ENCODE peak calls at places on chromosome 5, in five cellular contexts. One of them, this sample, is unnamed.

GRCh38 chr5:54760182-54760935 is 225.0 kb downstream of the ESM1 start:
- DNase-seq in mesothelial cell of epicardium: no peak
- DNase-seq in GM23248: peak
- DNase-seq in NCI-H1105: no peak
- DNase-seq in NCI-H146: no peak
- DNase-seq in this sample: no peak

GRCh38 chr5:143618146-143618545 is 193.8 kb upstream of the HMHB1 start:
- DNase-seq in mesothelial cell of epicardium: no peak
- DNase-seq in GM23248: no peak
- DNase-seq in NCI-H1105: no peak
- DNase-seq in NCI-H146: no peak
- DNase-seq in this sample: no peak

GRCh38 chr5:72126796-72127195 is 19.5 kb downstream of the MAP1B start:
- DNase-seq in mesothelial cell of epicardium: no peak
- DNase-seq in GM23248: peak
- DNase-seq in NCI-H1105: no peak
- DNase-seq in NCI-H146: peak
- DNase-seq in this sample: no peak

GRCh38 chr5:173123416-173123815 is 20.9 kb upstream of the BNIP1 start:
- DNase-seq in mesothelial cell of epicardium: no peak
- DNase-seq in GM23248: peak
- DNase-seq in NCI-H1105: no peak
- DNase-seq in NCI-H146: no peak
- DNase-seq in this sample: no peak

GRCh38 chr5:34517249-34517648 is 138.9 kb upstream of the RAI14 start:
- DNase-seq in mesothelial cell of epicardium: no peak
- DNase-seq in GM23248: peak
- DNase-seq in NCI-H1105: no peak
- DNase-seq in NCI-H146: peak
- DNase-seq in this sample: no peak

GRCh38 chr5:169085656-169086055 is 215.3 kb downstream of the SLIT3 start:
- DNase-seq in mesothelial cell of epicardium: no peak
- DNase-seq in GM23248: peak
- DNase-seq in NCI-H1105: no peak
- DNase-seq in NCI-H146: no peak
- DNase-seq in this sample: no peak

GRCh38 chr5:142969624-142970439 is 199.7 kb downstream of the ARHGAP26 start:
- DNase-seq in mesothelial cell of epicardium: no peak
- DNase-seq in GM23248: no peak
- DNase-seq in NCI-H1105: no peak
- DNase-seq in NCI-H146: no peak
- DNase-seq in this sample: no peak

GRCh38 chr5:61623401-61624069 is 291.5 kb downstream of the ZSWIM6 start:
- DNase-seq in mesothelial cell of epicardium: no peak
- DNase-seq in GM23248: peak
- DNase-seq in NCI-H1105: no peak
- DNase-seq in NCI-H146: no peak
- DNase-seq in this sample: no peak

GRCh38 chr5:124478139-124478737 is 268.2 kb downstream of the ZNF608 start:
- DNase-seq in mesothelial cell of epicardium: no peak
- DNase-seq in GM23248: no peak
- DNase-seq in NCI-H1105: no peak
- DNase-seq in NCI-H146: no peak
- DNase-seq in this sample: no peak

GRCh38 chr5:980941-981340 is 27.7 kb upstream of the NKD2 start:
- DNase-seq in mesothelial cell of epicardium: no peak
- DNase-seq in GM23248: peak
- DNase-seq in NCI-H1105: no peak
- DNase-seq in NCI-H146: no peak
- DNase-seq in this sample: no peak

GRCh38 chr5:159106569-159107282 is 7.0 kb upstream of the EBF1 start:
- DNase-seq in mesothelial cell of epicardium: peak
- DNase-seq in GM23248: peak
- DNase-seq in NCI-H1105: peak
- DNase-seq in NCI-H146: peak
- DNase-seq in this sample: peak

GRCh38 chr5:115930630-115931337 is 31.5 kb upstream of the LVRN start:
- DNase-seq in mesothelial cell of epicardium: no peak
- DNase-seq in GM23248: no peak
- DNase-seq in NCI-H1105: no peak
- DNase-seq in NCI-H146: no peak
- DNase-seq in this sample: no peak